ENCODE peak calls at places on chromosome 5, in eight cellular contexts. Y is MM.1S, D is GM23248, W is HCT116, K is Karpas-422, S is fibroblast of lung, F is mammary epithelial cell, X is mesendoderm. I is an unnamed sample.

GRCh38 chr5:33939863-33940262 is 3.7 kb downstream of the RXFP3 start:
- DNase-seq in D (peak; percentile 62), F (peak; percentile 27), S (peak; percentile 49), Y (no peak), W (no peak), X (no peak), K (no peak), I (no peak)

GRCh38 chr5:170752257-170753215 is 31.0 kb upstream of the GABRP start:
- DNase-seq in S (no peak), F (peak; percentile 68), W (no peak), Y (no peak), X (no peak), D (no peak), K (no peak), I (peak; percentile 61)

GRCh38 chr5:179266291-179267070 is 78.8 kb downstream of the ADAMTS2 start:
- DNase-seq in D (peak; percentile 80), W (no peak), Y (no peak), S (no peak), X (no peak), K (no peak), F (no peak), I (no peak)

GRCh38 chr5:93845376-93845775 is 104.0 kb upstream of the POU5F2 start:
- DNase-seq in Y (no peak), X (no peak), F (no peak), S (peak; percentile 13), W (no peak), D (no peak), K (no peak), I (no peak)

GRCh38 chr5:35363387-35363965 is 133.2 kb upstream of the PRLR start:
- DNase-seq in D (no peak), Y (no peak), W (no peak), X (no peak), F (no peak), K (no peak), S (no peak), I (no peak)

GRCh38 chr5:72599519-72600400 is 92.5 kb upstream of the ZNF366 start:
- DNase-seq in X (no peak), K (no peak), D (peak; percentile 72), W (no peak), F (peak; percentile 77), S (peak; percentile 81), Y (no peak), I (no peak)

GRCh38 chr5:156096259-156096658 is 230.7 kb upstream of the SGCD start:
- DNase-seq in D (peak; percentile 78), X (no peak), K (no peak), W (no peak), F (no peak), Y (no peak), S (peak; percentile 78), I (no peak)

GRCh38 chr5:97182571-97183099 is 412 bp downstream of the RIOK2 start:
- DNase-seq in F (no peak), K (peak; percentile 68), W (no peak), Y (no peak), X (no peak), S (peak; percentile 48), D (peak; percentile 48), I (no peak)

GRCh38 chr5:159814810-159815585 is 101.3 kb upstream of the ADRA1B start:
- DNase-seq in K (no peak), X (no peak), F (no peak), Y (no peak), S (no peak), W (no peak), D (peak; percentile 47), I (no peak)

GRCh38 chr5:95808686-95809413 is 13.7 kb downstream of the GLRX start:
- DNase-seq in X (no peak), S (no peak), K (peak; percentile 96), W (no peak), F (no peak), D (peak; percentile 88), Y (peak; percentile 95), I (peak; percentile 75)

GRCh38 chr5:89662499-89662898 is 747.1 kb downstream of the CETN3 start:
- DNase-seq in F (no peak), Y (no peak), W (no peak), X (no peak), S (no peak), K (no peak), D (no peak), I (no peak)

GRCh38 chr5:79794347-79794746 is 104.7 kb downstream of the CMYA5 start:
- DNase-seq in Y (no peak), W (no peak), X (no peak), D (no peak), F (no peak), S (no peak), K (no peak), I (no peak)

GRCh38 chr5:142726188-142726731 is 40.4 kb upstream of the FGF1 start:
- DNase-seq in S (peak; percentile 87), W (no peak), D (peak; percentile 93), K (no peak), X (peak; percentile 40), F (peak; percentile 90), Y (no peak), I (no peak)

GRCh38 chr5:132267931-132268501 is 10.5 kb downstream of the PDLIM4 start:
- DNase-seq in X (no peak), K (no peak), S (no peak), Y (no peak), F (no peak), D (no peak), W (no peak), I (no peak)

GRCh38 chr5:14914603-14915277 is 43.2 kb upstream of the ANKH start:
- DNase-seq in F (peak; percentile 67), Y (no peak), W (no peak), D (peak; percentile 92), K (no peak), S (peak; percentile 87), X (no peak), I (no peak)

GRCh38 chr5:177098103-177098771 is 11.5 kb downstream of the FGFR4 start:
- DNase-seq in Y (no peak), S (no peak), F (no peak), W (no peak), D (peak; percentile 51), X (no peak), K (no peak), I (no peak)

GRCh38 chr5:23314827-23315226 is 192.6 kb upstream of the PRDM9 start:
- DNase-seq in W (no peak), Y (no peak), D (peak; percentile 23), K (no peak), F (peak; percentile 84), X (peak; percentile 19), S (no peak), I (no peak)

GRCh38 chr5:96528816-96529474 is 95.9 kb upstream of the PCSK1 start:
- DNase-seq in F (no peak), K (no peak), Y (no peak), S (no peak), W (no peak), X (no peak), D (no peak), I (no peak)

GRCh38 chr5:57653636-57654290 is 171.2 kb upstream of the ACTBL2 start:
- DNase-seq in F (no peak), Y (no peak), W (no peak), S (no peak), X (no peak), K (no peak), D (peak; percentile 5), I (no peak)

GRCh38 chr5:136620016-136620419 is 254.7 kb upstream of the TRPC7 start:
- DNase-seq in S (peak; percentile 70), Y (no peak), K (no peak), X (peak; percentile 33), D (no peak), F (no peak), W (no peak), I (no peak)

GRCh38 chr5:43105369-43106289 is 15.1 kb upstream of the ZNF131 start:
- DNase-seq in Y (peak; percentile 94), K (peak; percentile 97), X (peak; percentile 98), F (peak; percentile 88), D (peak; percentile 97), W (peak; percentile 92), S (peak; percentile 95), I (peak; percentile 90)

GRCh38 chr5:132486318-132487094 is 4.1 kb downstream of the IRF1 start:
- DNase-seq in F (no peak), W (no peak), D (no peak), K (no peak), X (no peak), S (no peak), Y (no peak), I (peak; percentile 11)

GRCh38 chr5:178304761-178305645 is 72.4 kb upstream of the PHYKPL start:
- DNase-seq in F (no peak), D (peak; percentile 5), K (no peak), Y (no peak), W (no peak), X (no peak), S (no peak), I (no peak)

GRCh38 chr5:57772512-57772911 is 289.9 kb upstream of the ACTBL2 start:
- DNase-seq in S (peak; percentile 40), W (no peak), X (no peak), K (no peak), Y (no peak), F (no peak), D (no peak), I (no peak)

GRCh38 chr5:151550146-151550545 is 41.0 kb downstream of the FAT2 start:
- DNase-seq in Y (no peak), S (no peak), F (peak; percentile 9), W (no peak), K (no peak), X (no peak), D (no peak), I (no peak)

DNA sequence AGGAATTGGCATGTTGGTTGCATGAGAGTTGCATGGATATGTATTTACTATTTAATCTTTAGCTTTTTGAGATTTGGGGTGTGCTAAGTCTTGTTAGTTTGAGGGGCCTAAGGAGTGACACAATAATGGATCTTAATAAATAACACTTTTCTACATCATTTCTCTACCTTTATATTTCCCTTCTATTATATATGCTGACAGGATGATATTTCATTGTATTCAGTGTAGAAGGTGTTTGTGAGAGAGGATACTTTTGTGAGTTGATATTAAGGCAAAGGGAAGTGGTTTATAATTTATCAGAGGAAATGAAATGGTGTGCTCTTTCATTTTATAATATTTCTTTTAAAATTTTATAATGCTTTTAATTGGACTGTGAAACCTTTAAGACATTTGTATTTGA is 55.0 kb downstream of the PIK3R1 start:
- DNase-seq in S (no peak), F (no peak), W (no peak), X (no peak), D (no peak), Y (no peak), K (no peak), I (no peak)
- H3K4me1 ChIP-seq in S (peaks cover 24% of the 10 kb centered on the region), F (peaks cover 73% of the 10 kb centered on the region), W (no peaks in the 10 kb centered on the region), X (no peaks in the 10 kb centered on the region), D (peaks cover 59% of the 10 kb centered on the region), Y (no peaks in the 10 kb centered on the region), K (peaks cover 40% of the 10 kb centered on the region), I (peaks cover 12% of the 10 kb centered on the region)

GRCh38 chr5:172837640-172838039 is 3.6 kb downstream of the ERGIC1 start:
- DNase-seq in F (no peak), D (no peak), S (no peak), K (no peak), X (no peak), Y (peak; percentile 96), W (no peak), I (peak; percentile 95)
- H3K9ac ChIP-seq in F (no peak overlapping the region), D (no peak overlapping the region), S (no peak overlapping the region), K (no peak overlapping the region), X (no peak overlapping the region), Y (peak overlapping the region; percentile 96), W (no peak overlapping the region), I (peak overlapping the region; percentile 95)

GRCh38 chr5:150487199-150488061 is 20.5 kb upstream of the NDST1 start:
- DNase-seq in X (no peak), W (no peak), F (peak; percentile 57), Y (peak; percentile 27), K (peak; percentile 69), D (peak; percentile 68), S (no peak), I (peak; percentile 59)
- H3K27ac ChIP-seq in X (peak overlapping the region; percentile 4), W (peak overlapping the region; percentile 77), F (peak overlapping the region; percentile 44), Y (peak overlapping the region; percentile 38), K (peak overlapping the region; percentile 14), D (peak overlapping the region; percentile 88), S (peak overlapping the region; percentile 65), I (peak overlapping the region; percentile 89)

GRCh38 chr5:119361723-119362122 is 5.9 kb downstream of the TNFAIP8 start:
- DNase-seq in K (no peak), Y (no peak), F (no peak), S (no peak), W (no peak), X (no peak), D (no peak), I (no peak)
- H3K4me1 ChIP-seq in K (peaks cover 48% of the 10 kb centered on the region), Y (peaks cover 24% of the 10 kb centered on the region), F (peaks cover 80% of the 10 kb centered on the region), S (peaks cover 4% of the 10 kb centered on the region), W (peaks cover 6% of the 10 kb centered on the region), X (peaks cover 9% of the 10 kb centered on the region), D (peaks cover 53% of the 10 kb centered on the region), I (no peaks in the 10 kb centered on the region)